ENCODE peak calls at places on chromosomes 12 and 14, in nine cellular contexts. One of them, this sample, is unnamed.

GRCh38 chr14:77140937-77141591 is 527 bp downstream of the ZDHHC22 start:
- DNase-seq in neural progenitor cell: peak
- DNase-seq in lower lobe of right lung: no peak
- DNase-seq in PC-3: peak
- DNase-seq in heart right ventricle: no peak
- DNase-seq in A673: peak
- DNase-seq in heart left ventricle: no peak
- DNase-seq in NB4: no peak
- DNase-seq in fibroblast of lung: no peak
- DNase-seq in this sample: peak

GRCh38 chr14:42606839-42607238 is 1000.2 kb downstream of the LRFN5 start:
- DNase-seq in neural progenitor cell: no peak
- DNase-seq in lower lobe of right lung: no peak
- DNase-seq in PC-3: no peak
- DNase-seq in heart right ventricle: no peak
- DNase-seq in A673: no peak
- DNase-seq in heart left ventricle: no peak
- DNase-seq in NB4: no peak
- DNase-seq in fibroblast of lung: no peak
- DNase-seq in this sample: no peak

GRCh38 chr14:67487937-67488893 is at the start of gene TMEM229B:
- DNase-seq in neural progenitor cell: no peak
- DNase-seq in lower lobe of right lung: peak
- DNase-seq in PC-3: no peak
- DNase-seq in heart right ventricle: peak
- DNase-seq in A673: no peak
- DNase-seq in heart left ventricle: peak
- DNase-seq in NB4: peak
- DNase-seq in fibroblast of lung: no peak
- DNase-seq in this sample: no peak

GRCh38 chr12:6730169-6730568 is 6.3 kb downstream of the COPS7A start:
- DNase-seq in neural progenitor cell: no peak
- DNase-seq in lower lobe of right lung: no peak
- DNase-seq in PC-3: no peak
- DNase-seq in heart right ventricle: no peak
- DNase-seq in A673: no peak
- DNase-seq in heart left ventricle: no peak
- DNase-seq in NB4: no peak
- DNase-seq in fibroblast of lung: no peak
- DNase-seq in this sample: no peak

GRCh38 chr12:65464930-65465329 is 186.4 kb downstream of the MSRB3 start:
- DNase-seq in neural progenitor cell: no peak
- DNase-seq in lower lobe of right lung: no peak
- DNase-seq in PC-3: peak
- DNase-seq in heart right ventricle: no peak
- DNase-seq in A673: peak
- DNase-seq in heart left ventricle: no peak
- DNase-seq in NB4: no peak
- DNase-seq in fibroblast of lung: peak
- DNase-seq in this sample: peak

GRCh38 chr14:102873131-102873530 is 49.3 kb upstream of the AMN start:
- DNase-seq in neural progenitor cell: no peak
- DNase-seq in lower lobe of right lung: no peak
- DNase-seq in PC-3: no peak
- DNase-seq in heart right ventricle: no peak
- DNase-seq in A673: no peak
- DNase-seq in heart left ventricle: no peak
- DNase-seq in NB4: no peak
- DNase-seq in fibroblast of lung: no peak
- DNase-seq in this sample: no peak

GRCh38 chr14:101665478-101666078 is 95.9 kb upstream of the PPP2R5C start:
- DNase-seq in neural progenitor cell: peak
- DNase-seq in lower lobe of right lung: no peak
- DNase-seq in PC-3: peak
- DNase-seq in heart right ventricle: no peak
- DNase-seq in A673: peak
- DNase-seq in heart left ventricle: no peak
- DNase-seq in NB4: peak
- DNase-seq in fibroblast of lung: peak
- DNase-seq in this sample: peak

GRCh38 chr12:26848156-26848825 is 15.3 kb upstream of the ITPR2 start:
- DNase-seq in neural progenitor cell: no peak
- DNase-seq in lower lobe of right lung: no peak
- DNase-seq in PC-3: no peak
- DNase-seq in heart right ventricle: no peak
- DNase-seq in A673: no peak
- DNase-seq in heart left ventricle: no peak
- DNase-seq in NB4: no peak
- DNase-seq in fibroblast of lung: peak
- DNase-seq in this sample: peak

GRCh38 chr12:4144676-4145075 is 128.9 kb upstream of the CCND2 start:
- DNase-seq in neural progenitor cell: no peak
- DNase-seq in lower lobe of right lung: no peak
- DNase-seq in PC-3: no peak
- DNase-seq in heart right ventricle: no peak
- DNase-seq in A673: no peak
- DNase-seq in heart left ventricle: no peak
- DNase-seq in NB4: no peak
- DNase-seq in fibroblast of lung: no peak
- DNase-seq in this sample: no peak

GRCh38 chr14:58430156-58430555 is 2.6 kb downstream of the KIAA0586 start:
- DNase-seq in neural progenitor cell: no peak
- DNase-seq in lower lobe of right lung: no peak
- DNase-seq in PC-3: peak
- DNase-seq in heart right ventricle: no peak
- DNase-seq in A673: no peak
- DNase-seq in heart left ventricle: no peak
- DNase-seq in NB4: peak
- DNase-seq in fibroblast of lung: peak
- DNase-seq in this sample: peak

GRCh38 chr12:52942056-52942913 is 6.6 kb upstream of the KRT18 start:
- DNase-seq in neural progenitor cell: no peak
- DNase-seq in lower lobe of right lung: no peak
- DNase-seq in PC-3: no peak
- DNase-seq in heart right ventricle: no peak
- DNase-seq in A673: no peak
- DNase-seq in heart left ventricle: no peak
- DNase-seq in NB4: no peak
- DNase-seq in fibroblast of lung: no peak
- DNase-seq in this sample: no peak

GRCh38 chr12:18439541-18439940 is 178.2 kb downstream of the PIK3C2G start:
- DNase-seq in neural progenitor cell: no peak
- DNase-seq in lower lobe of right lung: no peak
- DNase-seq in PC-3: peak
- DNase-seq in heart right ventricle: no peak
- DNase-seq in A673: no peak
- DNase-seq in heart left ventricle: no peak
- DNase-seq in NB4: no peak
- DNase-seq in fibroblast of lung: peak
- DNase-seq in this sample: peak

GRCh38 chr12:3600039-3600720 is 109.2 kb downstream of the PRMT8 start:
- DNase-seq in neural progenitor cell: peak
- DNase-seq in lower lobe of right lung: no peak
- DNase-seq in PC-3: no peak
- DNase-seq in heart right ventricle: no peak
- DNase-seq in A673: no peak
- DNase-seq in heart left ventricle: no peak
- DNase-seq in NB4: no peak
- DNase-seq in fibroblast of lung: no peak
- DNase-seq in this sample: no peak

GRCh38 chr12:5428332-5429221 is 3.3 kb upstream of the NTF3 start:
- DNase-seq in neural progenitor cell: peak
- DNase-seq in lower lobe of right lung: no peak
- DNase-seq in PC-3: peak
- DNase-seq in heart right ventricle: peak
- DNase-seq in A673: no peak
- DNase-seq in heart left ventricle: no peak
- DNase-seq in NB4: peak
- DNase-seq in fibroblast of lung: peak
- DNase-seq in this sample: peak

GRCh38 chr14:103531421-103532215 is 2.6 kb downstream of the TRMT61A start:
- DNase-seq in neural progenitor cell: no peak
- DNase-seq in lower lobe of right lung: no peak
- DNase-seq in PC-3: no peak
- DNase-seq in heart right ventricle: no peak
- DNase-seq in A673: no peak
- DNase-seq in heart left ventricle: no peak
- DNase-seq in NB4: no peak
- DNase-seq in fibroblast of lung: no peak
- DNase-seq in this sample: no peak

GRCh38 chr14:60184597-60185555 is 19.7 kb upstream of the DHRS7 start:
- DNase-seq in neural progenitor cell: no peak
- DNase-seq in lower lobe of right lung: no peak
- DNase-seq in PC-3: no peak
- DNase-seq in heart right ventricle: no peak
- DNase-seq in A673: peak
- DNase-seq in heart left ventricle: no peak
- DNase-seq in NB4: peak
- DNase-seq in fibroblast of lung: peak
- DNase-seq in this sample: peak

GRCh38 chr14:60179296-60179924 is 14.2 kb upstream of the DHRS7 start:
- DNase-seq in neural progenitor cell: no peak
- DNase-seq in lower lobe of right lung: no peak
- DNase-seq in PC-3: peak
- DNase-seq in heart right ventricle: no peak
- DNase-seq in A673: no peak
- DNase-seq in heart left ventricle: no peak
- DNase-seq in NB4: no peak
- DNase-seq in fibroblast of lung: peak
- DNase-seq in this sample: peak

GRCh38 chr14:60188115-60188514 is 22.9 kb upstream of the DHRS7 start:
- DNase-seq in neural progenitor cell: no peak
- DNase-seq in lower lobe of right lung: no peak
- DNase-seq in PC-3: peak
- DNase-seq in heart right ventricle: no peak
- DNase-seq in A673: peak
- DNase-seq in heart left ventricle: no peak
- DNase-seq in NB4: peak
- DNase-seq in fibroblast of lung: peak
- DNase-seq in this sample: peak

GRCh38 chr14:60183138-60183537 is 17.9 kb upstream of the DHRS7 start:
- DNase-seq in neural progenitor cell: no peak
- DNase-seq in lower lobe of right lung: no peak
- DNase-seq in PC-3: no peak
- DNase-seq in heart right ventricle: no peak
- DNase-seq in A673: no peak
- DNase-seq in heart left ventricle: no peak
- DNase-seq in NB4: no peak
- DNase-seq in fibroblast of lung: no peak
- DNase-seq in this sample: no peak

DNA sequence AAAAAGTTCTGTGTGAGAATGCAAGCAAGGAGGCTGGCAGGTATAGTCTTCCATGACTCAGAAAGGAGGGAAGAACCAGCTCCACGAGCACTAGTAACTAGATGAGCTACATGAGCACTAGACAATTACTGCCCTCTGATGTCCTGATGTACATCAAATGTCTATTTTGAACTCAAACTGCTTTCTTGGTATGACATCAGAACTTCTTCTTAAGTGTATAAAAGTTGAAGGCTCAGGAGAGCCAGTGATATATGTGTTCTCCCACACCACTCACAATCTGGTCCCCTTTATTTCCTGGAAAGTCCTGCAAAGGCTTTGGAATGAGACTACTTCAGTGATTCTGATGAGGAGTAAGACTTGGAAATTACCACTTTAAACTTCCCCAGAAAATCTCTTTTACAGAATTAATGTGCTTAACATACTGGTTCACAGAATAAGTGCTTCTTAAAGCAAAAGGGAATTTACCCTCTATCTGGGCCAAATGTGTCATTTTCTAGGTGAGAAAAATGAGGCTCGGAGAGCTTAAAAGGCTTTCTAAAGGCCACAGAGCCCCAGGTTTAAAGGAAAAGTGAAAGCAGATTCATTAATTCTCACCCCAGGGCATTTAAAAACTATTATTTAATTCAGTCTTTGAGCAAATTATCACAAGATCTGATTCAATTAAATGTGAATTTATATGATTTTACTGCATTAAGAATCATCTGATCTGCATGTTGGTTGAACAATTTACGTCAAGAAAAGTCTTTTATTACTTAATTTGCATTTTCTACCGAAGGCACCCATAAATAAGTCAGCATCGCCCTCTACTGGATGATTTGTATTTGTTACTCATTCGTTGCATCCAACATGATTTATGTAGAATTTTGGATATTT is 18.8 kb upstream of the DHRS7 start:
- DNase-seq in neural progenitor cell: peak
- DNase-seq in lower lobe of right lung: no peak
- DNase-seq in PC-3: peak
- DNase-seq in heart right ventricle: peak
- DNase-seq in A673: peak
- DNase-seq in heart left ventricle: no peak
- DNase-seq in NB4: peak
- DNase-seq in fibroblast of lung: peak
- DNase-seq in this sample: peak
- H3K4me3 ChIP-seq in neural progenitor cell: peak
- H3K4me3 ChIP-seq in lower lobe of right lung: peak
- H3K4me3 ChIP-seq in PC-3: peak
- H3K4me3 ChIP-seq in heart right ventricle: peak
- H3K4me3 ChIP-seq in A673: peak
- H3K4me3 ChIP-seq in heart left ventricle: peak
- H3K4me3 ChIP-seq in NB4: peak
- H3K4me3 ChIP-seq in fibroblast of lung: peak
- H3K4me3 ChIP-seq in this sample: peak

DNA sequence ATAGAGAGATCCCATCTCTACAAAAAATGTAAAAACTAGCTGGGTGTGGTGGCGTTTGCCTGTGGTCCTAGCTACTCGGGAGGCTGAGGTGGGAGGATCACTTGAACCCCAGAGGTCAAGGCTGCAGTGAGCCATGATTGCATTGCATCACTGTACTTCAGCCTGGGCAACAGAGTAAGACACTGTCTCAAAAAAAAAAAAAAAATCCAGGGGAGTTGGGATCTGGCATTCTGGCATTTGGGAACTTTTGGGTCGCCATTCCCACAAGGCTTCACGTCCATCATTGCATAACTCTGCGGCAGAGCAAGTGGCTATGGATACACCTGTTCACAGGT is 34.7 kb upstream of the FAM181A start:
- DNase-seq in neural progenitor cell: no peak
- DNase-seq in lower lobe of right lung: no peak
- DNase-seq in PC-3: no peak
- DNase-seq in heart right ventricle: no peak
- DNase-seq in A673: no peak
- DNase-seq in heart left ventricle: no peak
- DNase-seq in NB4: no peak
- DNase-seq in fibroblast of lung: no peak
- DNase-seq in this sample: no peak
- TF ChIP-seq CTCF in neural progenitor cell: no peak
- TF ChIP-seq CTCF in lower lobe of right lung: no peak
- TF ChIP-seq CTCF in PC-3: no peak
- TF ChIP-seq CTCF in heart right ventricle: no peak
- TF ChIP-seq CTCF in A673: no peak
- TF ChIP-seq CTCF in heart left ventricle: no peak
- TF ChIP-seq CTCF in NB4: no peak
- TF ChIP-seq CTCF in fibroblast of lung: no peak
- TF ChIP-seq CTCF in this sample: no peak

GRCh38 chr12:41424651-41425050 is 236.5 kb downstream of the PDZRN4 start:
- DNase-seq in neural progenitor cell: no peak
- DNase-seq in lower lobe of right lung: no peak
- DNase-seq in PC-3: no peak
- DNase-seq in heart right ventricle: no peak
- DNase-seq in A673: no peak
- DNase-seq in heart left ventricle: no peak
- DNase-seq in NB4: no peak
- DNase-seq in fibroblast of lung: no peak
- DNase-seq in this sample: no peak
- H3K4me3 ChIP-seq in neural progenitor cell: no peak
- H3K4me3 ChIP-seq in lower lobe of right lung: no peak
- H3K4me3 ChIP-seq in PC-3: no peak
- H3K4me3 ChIP-seq in heart right ventricle: no peak
- H3K4me3 ChIP-seq in A673: no peak
- H3K4me3 ChIP-seq in heart left ventricle: no peak
- H3K4me3 ChIP-seq in NB4: no peak
- H3K4me3 ChIP-seq in fibroblast of lung: no peak
- H3K4me3 ChIP-seq in this sample: no peak

GRCh38 chr14:54782803-54783659 is 119.6 kb downstream of the GCH1 start:
- DNase-seq in neural progenitor cell: peak
- DNase-seq in lower lobe of right lung: peak
- DNase-seq in PC-3: no peak
- DNase-seq in heart right ventricle: no peak
- DNase-seq in A673: no peak
- DNase-seq in heart left ventricle: no peak
- DNase-seq in NB4: peak
- DNase-seq in fibroblast of lung: no peak
- DNase-seq in this sample: no peak
- TF ChIP-seq CTCF in neural progenitor cell: peak
- TF ChIP-seq CTCF in lower lobe of right lung: peak
- TF ChIP-seq CTCF in PC-3: peak
- TF ChIP-seq CTCF in heart right ventricle: no peak
- TF ChIP-seq CTCF in A673: no peak
- TF ChIP-seq CTCF in heart left ventricle: no peak
- TF ChIP-seq CTCF in NB4: peak
- TF ChIP-seq CTCF in fibroblast of lung: peak
- TF ChIP-seq CTCF in this sample: peak